ENCODE peak calls at places on chromosomes 4 and X, in five cellular contexts. One of them, this sample, is unnamed.

GRCh38 chr4:121668368-121669162 is 28.2 kb downstream of the ANXA5 start:
- DNase-seq in AG09309: peak; percentile 96
- DNase-seq in mesothelial cell of epicardium: no peak
- DNase-seq in activated CD4-positive, alpha-beta T cell treated with anti-CD3 and anti-CD28 coated beads, Interleukin-2, amount 50 U/mL, for 48 hours: no peak
- DNase-seq in EL: peak; percentile 97
- DNase-seq in this sample: no peak

GRCh38 chr4:60884545-60884944 is 315.6 kb upstream of the ADGRL3 start:
- DNase-seq in AG09309: no peak
- DNase-seq in mesothelial cell of epicardium: no peak
- DNase-seq in activated CD4-positive, alpha-beta T cell treated with anti-CD3 and anti-CD28 coated beads, Interleukin-2, amount 50 U/mL, for 48 hours: no peak
- DNase-seq in EL: peak; percentile 13
- DNase-seq in this sample: no peak

GRCh38 chr4:139866270-139866962 is 200.8 kb downstream of the MGST2 start:
- DNase-seq in AG09309: no peak
- DNase-seq in mesothelial cell of epicardium: peak; percentile 57
- DNase-seq in activated CD4-positive, alpha-beta T cell treated with anti-CD3 and anti-CD28 coated beads, Interleukin-2, amount 50 U/mL, for 48 hours: no peak
- DNase-seq in EL: no peak
- DNase-seq in this sample: no peak

GRCh38 chrX:10926404-10926803 is 184.7 kb upstream of the HCCS start:
- DNase-seq in AG09309: no peak
- DNase-seq in mesothelial cell of epicardium: no peak
- DNase-seq in activated CD4-positive, alpha-beta T cell treated with anti-CD3 and anti-CD28 coated beads, Interleukin-2, amount 50 U/mL, for 48 hours: no peak
- DNase-seq in EL: no peak
- DNase-seq in this sample: no peak

GRCh38 chrX:104104676-104105075 is 7.6 kb upstream of the ZCCHC18 start:
- DNase-seq in AG09309: no peak
- DNase-seq in mesothelial cell of epicardium: no peak
- DNase-seq in activated CD4-positive, alpha-beta T cell treated with anti-CD3 and anti-CD28 coated beads, Interleukin-2, amount 50 U/mL, for 48 hours: no peak
- DNase-seq in EL: no peak
- DNase-seq in this sample: no peak

GRCh38 chrX:129540068-129540653 is at the start of gene OCRL:
- DNase-seq in AG09309: no peak
- DNase-seq in mesothelial cell of epicardium: peak; percentile 90
- DNase-seq in activated CD4-positive, alpha-beta T cell treated with anti-CD3 and anti-CD28 coated beads, Interleukin-2, amount 50 U/mL, for 48 hours: peak; percentile 65
- DNase-seq in EL: peak; percentile 62
- DNase-seq in this sample: peak; percentile 79

GRCh38 chr4:76969493-76969892 is 19.9 kb downstream of the SEPTIN11 start:
- DNase-seq in AG09309: no peak
- DNase-seq in mesothelial cell of epicardium: no peak
- DNase-seq in activated CD4-positive, alpha-beta T cell treated with anti-CD3 and anti-CD28 coated beads, Interleukin-2, amount 50 U/mL, for 48 hours: no peak
- DNase-seq in EL: no peak
- DNase-seq in this sample: no peak

GRCh38 chrX:41858161-41858775 is 65.1 kb downstream of the CASK start:
- DNase-seq in AG09309: no peak
- DNase-seq in mesothelial cell of epicardium: no peak
- DNase-seq in activated CD4-positive, alpha-beta T cell treated with anti-CD3 and anti-CD28 coated beads, Interleukin-2, amount 50 U/mL, for 48 hours: no peak
- DNase-seq in EL: no peak
- DNase-seq in this sample: no peak

GRCh38 chr4:172018358-172018757 is 205.2 kb downstream of the GALNTL6 start:
- DNase-seq in AG09309: no peak
- DNase-seq in mesothelial cell of epicardium: no peak
- DNase-seq in activated CD4-positive, alpha-beta T cell treated with anti-CD3 and anti-CD28 coated beads, Interleukin-2, amount 50 U/mL, for 48 hours: no peak
- DNase-seq in EL: no peak
- DNase-seq in this sample: no peak

GRCh38 chr4:138113819-138114415 is 128.2 kb downstream of the SLC7A11 start:
- DNase-seq in AG09309: no peak
- DNase-seq in mesothelial cell of epicardium: no peak
- DNase-seq in activated CD4-positive, alpha-beta T cell treated with anti-CD3 and anti-CD28 coated beads, Interleukin-2, amount 50 U/mL, for 48 hours: no peak
- DNase-seq in EL: peak; percentile 25
- DNase-seq in this sample: no peak

GRCh38 chr4:177047070-177047850 is 254.5 kb upstream of the VEGFC start:
- DNase-seq in AG09309: peak; percentile 37
- DNase-seq in mesothelial cell of epicardium: peak; percentile 77
- DNase-seq in activated CD4-positive, alpha-beta T cell treated with anti-CD3 and anti-CD28 coated beads, Interleukin-2, amount 50 U/mL, for 48 hours: peak; percentile 65
- DNase-seq in EL: peak; percentile 80
- DNase-seq in this sample: no peak

GRCh38 chrX:106742193-106742592 is 15.7 kb downstream of the RNF128 start:
- DNase-seq in AG09309: no peak
- DNase-seq in mesothelial cell of epicardium: no peak
- DNase-seq in activated CD4-positive, alpha-beta T cell treated with anti-CD3 and anti-CD28 coated beads, Interleukin-2, amount 50 U/mL, for 48 hours: no peak
- DNase-seq in EL: no peak
- DNase-seq in this sample: no peak

GRCh38 chrX:138298268-138298667 is 413.2 kb downstream of the FGF13 start:
- DNase-seq in AG09309: no peak
- DNase-seq in mesothelial cell of epicardium: no peak
- DNase-seq in activated CD4-positive, alpha-beta T cell treated with anti-CD3 and anti-CD28 coated beads, Interleukin-2, amount 50 U/mL, for 48 hours: no peak
- DNase-seq in EL: no peak
- DNase-seq in this sample: no peak

This sample was measured in ascending aorta.